ENCODE peak calls at places on chromosomes 7 and 10, in six cellular contexts. L is prostate gland, S is sigmoid colon, M is upper lobe of left lung, G is H1, U is breast epithelium. A is an unnamed sample. For H3K4me1, the result is how much of the 10 kb centered on the place peaks cover.

GRCh38 chr10:119245272-119245671 is 37.9 kb downstream of the GRK5 start:
- DNase-seq in L (no peak), S (no peak), M (no peak), G (no peak), U (no peak), A (no peak)

GRCh38 chr10:5641501-5641900 is 24.9 kb downstream of the ASB13 start:
- DNase-seq in L (no peak), S (no peak), M (no peak), G (no peak), U (no peak), A (no peak)

GRCh38 chr7:128906001-128906765 is 4.3 kb downstream of the KCP start:
- DNase-seq in L (no peak), S (peak), M (no peak), G (no peak), U (peak), A (no peak)

GRCh38 chr7:73894851-73895441 is 34.0 kb downstream of the TMEM270 start:
- DNase-seq in L (no peak), S (peak), M (peak), G (no peak), U (no peak), A (peak)

GRCh38 chr10:76113952-76114351 is 682.5 kb downstream of the LRMDA start:
- DNase-seq in L (no peak), S (no peak), M (no peak), G (no peak), U (no peak), A (no peak)

GRCh38 chr7:75776295-75776971 is 4.4 kb upstream of the CCL26 start:
- DNase-seq in L (no peak), S (no peak), M (no peak), G (no peak), U (no peak), A (no peak)

GRCh38 chr10:8365935-8366911 is 311.7 kb downstream of the GATA3 start:
- DNase-seq in L (no peak), S (no peak), M (no peak), G (peak), U (no peak), A (no peak)

GRCh38 chr7:65251851-65252620 is 121.6 kb upstream of the ZNF92 start:
- DNase-seq in L (peak), S (peak), M (peak), G (peak), U (peak), A (peak)

GRCh38 chr10:11204355-11204879 is 186.7 kb downstream of the CELF2 start:
- DNase-seq in L (no peak), S (no peak), M (no peak), G (no peak), U (no peak), A (no peak)

GRCh38 chr10:98170249-98171117 is 36.0 kb downstream of the R3HCC1L start:
- DNase-seq in L (peak), S (no peak), M (peak), G (peak), U (no peak), A (no peak)

GRCh38 chr10:71371750-71372166 is 25.0 kb upstream of the CDH23 start:
- DNase-seq in L (no peak), S (no peak), M (peak), G (no peak), U (no peak), A (no peak)

GRCh38 chr7:1291846-1292765 is 59.4 kb downstream of the UNCX start:
- DNase-seq in L (no peak), S (no peak), M (no peak), G (no peak), U (no peak), A (no peak)

GRCh38 chr7:45052011-45052410 is 36.8 kb downstream of the NACAD start:
- DNase-seq in L (no peak), S (no peak), M (peak), G (no peak), U (no peak), A (no peak)

GRCh38 chr7:129689995-129690581 is 78.6 kb downstream of the NRF1 start:
- DNase-seq in L (no peak), S (no peak), M (no peak), G (no peak), U (no peak), A (no peak)

GRCh38 chr7:105024734-105025133 is 10.7 kb downstream of the KMT2E start:
- DNase-seq in L (no peak), S (no peak), M (no peak), G (no peak), U (no peak), A (no peak)
- H3K4me1 ChIP-seq in L (under half), S (under half), M (half or more), G (under half), U (under half), A (half or more)

GRCh38 chr10:131909014-131909808 is 8.4 kb downstream of the PPP2R2D start:
- DNase-seq in L (no peak), S (peak), M (no peak), G (no peak), U (no peak), A (no peak)

GRCh38 chr10:131912620-131913019 is 11.8 kb downstream of the PPP2R2D start:
- DNase-seq in L (no peak), S (peak), M (no peak), G (no peak), U (no peak), A (no peak)

GRCh38 chr10:131910663-131911314 is 10.0 kb downstream of the PPP2R2D start:
- DNase-seq in L (no peak), S (peak), M (no peak), G (no peak), U (no peak), A (no peak)

GRCh38 chr10:131909929-131910328 is 9.1 kb downstream of the PPP2R2D start:
- DNase-seq in L (no peak), S (peak), M (no peak), G (no peak), U (no peak), A (no peak)

DNA sequence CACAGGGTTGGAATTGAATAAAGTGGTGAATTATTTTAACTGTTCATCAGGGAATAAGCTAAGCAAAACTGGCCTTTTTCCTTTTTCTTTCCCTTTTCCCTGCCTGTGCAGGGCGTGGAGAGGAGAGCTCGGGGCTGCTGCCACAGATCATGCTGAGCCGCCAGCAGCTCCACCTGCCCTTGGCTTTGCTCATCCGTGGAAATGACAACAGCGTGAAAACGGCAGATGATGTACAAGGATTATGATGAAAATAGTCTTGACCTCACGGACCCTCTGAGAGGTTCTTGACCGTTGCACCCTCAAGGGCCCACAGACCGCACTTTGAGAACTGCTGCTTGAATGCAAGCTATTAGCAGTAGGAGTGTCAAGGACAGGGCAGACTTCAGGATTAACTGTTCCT is 10.6 kb downstream of the PPP2R2D start:
- DNase-seq in L (no peak), S (peak), M (no peak), G (no peak), U (no peak), A (no peak)
- TF ChIP-seq POLR2AphosphoS5 in L (no peak), S (no peak), M (no peak), G (no peak), U (no peak), A (no peak)

GRCh38 chr7:93562106-93562505 is 12.4 kb downstream of the CALCR start:
- DNase-seq in L (no peak), S (no peak), M (no peak), G (no peak), U (no peak), A (no peak)
- H3K4me1 ChIP-seq in L (under half), S (under half), M (under half), G (under half), U (under half), A (under half)

GRCh38 chr10:103792547-103792946 is 62.8 kb downstream of the SH3PXD2A start:
- DNase-seq in L (no peak), S (no peak), M (no peak), G (no peak), U (no peak), A (no peak)

GRCh38 chr10:103793429-103793828 is 61.9 kb downstream of the SH3PXD2A start:
- DNase-seq in L (no peak), S (no peak), M (peak), G (no peak), U (no peak), A (no peak)

GRCh38 chr10:103795634-103796265 is 59.6 kb downstream of the SH3PXD2A start:
- DNase-seq in L (no peak), S (peak), M (no peak), G (no peak), U (no peak), A (no peak)

GRCh38 chr10:103794996-103795395 is 60.4 kb downstream of the SH3PXD2A start:
- DNase-seq in L (no peak), S (no peak), M (no peak), G (no peak), U (no peak), A (no peak)

DNA sequence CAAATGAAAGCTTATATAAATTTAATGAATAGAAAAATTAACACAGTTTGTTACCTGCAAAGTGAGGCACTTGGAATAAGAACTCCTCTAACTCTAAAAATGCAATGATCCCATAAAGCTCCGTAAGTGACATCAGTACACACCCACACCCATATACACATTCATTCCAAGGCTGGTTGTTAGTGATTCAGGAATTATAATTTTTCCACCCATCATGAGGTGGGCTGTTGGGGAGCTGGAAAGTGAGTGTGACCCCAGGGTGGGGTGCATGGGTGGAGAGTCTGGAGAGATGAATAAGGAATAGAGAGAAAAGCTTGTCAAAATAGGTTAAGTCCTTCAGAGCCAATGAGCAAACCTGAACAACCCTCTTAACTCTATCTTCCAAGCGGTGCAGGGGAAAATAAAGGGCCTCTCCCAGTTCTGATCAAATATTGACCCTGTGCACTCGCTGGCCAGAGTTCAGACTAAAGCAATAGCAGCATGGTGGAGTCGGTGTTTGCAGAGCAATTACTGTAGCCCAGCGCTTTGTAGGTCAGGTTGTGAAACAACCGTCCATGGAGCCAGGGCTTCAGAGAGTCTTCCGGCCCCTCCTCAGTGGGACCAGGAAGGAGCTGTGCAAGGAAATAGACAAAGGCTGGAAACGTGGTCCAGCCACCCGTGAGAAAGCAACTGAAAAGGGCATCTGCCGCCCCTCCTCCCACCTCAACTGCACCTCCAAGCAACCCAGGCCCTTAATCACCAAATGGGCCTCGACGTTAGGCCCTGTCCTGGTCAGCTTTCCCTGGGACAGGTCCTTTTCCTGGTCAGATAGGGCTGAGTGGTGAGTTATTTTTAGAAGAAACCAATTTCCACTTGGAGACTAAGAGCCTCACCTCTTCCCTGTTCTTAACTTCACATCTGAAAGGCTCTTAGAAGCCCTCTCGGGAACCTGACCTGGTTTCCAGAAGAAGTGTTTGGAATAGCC is 61.2 kb downstream of the SH3PXD2A start:
- DNase-seq in L (peak), S (peak), M (peak), G (no peak), U (peak), A (no peak)
- TF ChIP-seq POLR2AphosphoS5 in L (peak), S (no peak), M (peak), G (no peak), U (no peak), A (peak)

DNA sequence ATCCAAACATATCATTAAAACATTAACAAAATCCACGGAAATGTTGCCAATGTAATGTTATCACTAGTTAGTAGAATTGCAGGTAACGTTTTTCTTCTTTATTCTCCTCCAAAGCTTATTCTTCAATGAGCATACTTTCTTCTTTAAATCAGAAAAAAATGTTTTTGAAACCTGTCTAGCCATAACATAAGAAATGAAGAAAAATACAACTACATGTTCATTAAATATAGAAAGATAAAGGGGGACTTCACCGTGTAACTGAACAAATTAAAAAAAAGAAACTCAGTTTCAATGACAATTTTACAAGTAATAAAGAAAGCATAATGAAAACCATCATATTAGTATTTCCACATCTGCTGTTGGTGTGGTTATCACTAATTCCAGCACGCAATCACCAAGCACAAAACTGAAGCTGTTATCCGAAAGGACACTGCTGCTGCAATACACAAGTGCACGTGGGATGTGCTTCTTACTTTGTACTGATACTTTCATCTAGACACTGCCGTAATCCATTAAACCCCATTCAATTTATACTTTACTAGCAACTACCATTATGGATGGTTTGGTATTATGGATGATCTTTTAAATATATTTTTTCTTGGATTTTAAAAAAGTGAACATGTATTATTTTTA is 9.6 kb downstream of the ESYT2 start:
- DNase-seq in L (no peak), S (no peak), M (no peak), G (no peak), U (no peak), A (peak)
- H3K4me1 ChIP-seq in L (under half), S (under half), M (half or more), G (under half), U (under half), A (half or more)

DNA sequence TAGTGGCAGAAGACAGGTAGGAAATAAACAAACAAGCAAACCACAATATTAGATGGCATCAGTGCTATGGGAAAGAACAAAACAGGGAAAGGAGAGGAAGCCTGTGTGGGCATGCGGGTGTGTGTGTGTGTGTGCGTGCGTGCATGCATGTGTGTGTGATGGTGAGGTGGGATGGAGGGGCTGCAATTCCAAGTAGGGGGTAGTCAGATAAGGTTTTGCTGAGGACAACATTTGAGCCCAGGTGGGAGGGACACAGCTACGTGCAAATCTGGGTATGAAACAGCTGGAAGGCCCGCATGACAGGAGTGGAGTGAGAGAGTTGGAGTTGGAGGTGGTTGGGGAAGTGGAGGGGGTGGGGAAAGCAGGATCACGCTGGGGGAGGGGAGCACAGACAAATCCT is 121.0 kb upstream of the PARD3 start:
- DNase-seq in L (no peak), S (no peak), M (no peak), G (no peak), U (no peak), A (no peak)
- TF ChIP-seq POLR2AphosphoS5 in L (no peak), S (no peak), M (no peak), G (no peak), U (no peak), A (no peak)

GRCh38 chr7:130890176-130891020 is 156.4 kb upstream of the KLF14 start:
- DNase-seq in L (no peak), S (no peak), M (peak), G (no peak), U (no peak), A (no peak)
- H3K4me1 ChIP-seq in L (under half), S (under half), M (half or more), G (under half), U (under half), A (half or more)

DNA sequence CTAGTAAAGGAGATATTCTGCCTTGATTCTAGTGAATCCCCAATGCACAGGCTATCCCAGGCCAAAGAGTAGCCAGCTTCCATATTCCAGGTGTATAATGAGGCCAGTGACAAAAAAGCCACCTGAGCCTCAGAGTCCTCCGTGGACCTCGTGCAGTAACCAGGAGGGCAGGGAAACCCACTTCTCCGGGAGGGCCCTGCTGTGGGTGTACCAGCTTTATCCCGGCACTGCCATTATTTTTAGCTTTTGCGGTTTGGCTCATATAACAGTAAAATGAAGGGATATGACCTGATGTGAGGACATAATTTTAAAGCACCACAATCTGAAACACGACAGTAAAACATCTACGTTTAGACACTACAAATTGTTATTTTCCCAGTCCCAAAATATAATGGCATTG is 109.0 kb downstream of the SVIL start:
- DNase-seq in L (no peak), S (no peak), M (no peak), G (no peak), U (no peak), A (no peak)
- TF ChIP-seq POLR2AphosphoS5 in L (no peak), S (no peak), M (no peak), G (no peak), U (no peak), A (no peak)

GRCh38 chr7:2632717-2633537 is 1.1 kb downstream of the TTYH3 start:
- DNase-seq in L (peak), S (peak), M (peak), G (no peak), U (no peak), A (no peak)
- H3K4me1 ChIP-seq in L (under half), S (under half), M (half or more), G (under half), U (under half), A (half or more)

GRCh38 chr7:42264702-42265101 is 27.7 kb upstream of the GLI3 start:
- DNase-seq in L (no peak), S (no peak), M (no peak), G (no peak), U (no peak), A (no peak)

GRCh38 chr7:42263971-42264370 is 27.0 kb upstream of the GLI3 start:
- DNase-seq in L (no peak), S (no peak), M (no peak), G (no peak), U (no peak), A (no peak)

GRCh38 chr7:42272793-42273665 is 36.0 kb upstream of the GLI3 start:
- DNase-seq in L (no peak), S (no peak), M (no peak), G (no peak), U (no peak), A (no peak)

GRCh38 chr7:42274052-42274451 is 37.0 kb upstream of the GLI3 start:
- DNase-seq in L (no peak), S (no peak), M (no peak), G (no peak), U (no peak), A (no peak)

GRCh38 chr7:42269161-42269560 is 32.2 kb upstream of the GLI3 start:
- DNase-seq in L (no peak), S (no peak), M (no peak), G (no peak), U (no peak), A (no peak)
- TF ChIP-seq POLR2AphosphoS5 in L (no peak), S (no peak), M (no peak), G (no peak), U (no peak), A (no peak)